ENCODE peak calls at places on chromosomes 12 and 14, in four cellular contexts. O is BE2C, S is adipocyte, L is bronchial epithelial cell. K is an unnamed sample.

GRCh38 chr12:45863332-45863731 is 127.0 kb downstream of the SCAF11 start:
- DNase-seq in S (peak; percentile 8), L (no peak), O (no peak), K (no peak)

GRCh38 chr12:8034802-8035201 is 2.3 kb downstream of the FOXJ2 start:
- DNase-seq in L (no peak), S (peak; percentile 26), O (no peak), K (no peak)

GRCh38 chr12:100442403-100442802 is 31.3 kb upstream of the NR1H4 start:
- DNase-seq in S (no peak), L (no peak), O (no peak), K (no peak)

GRCh38 chr12:122681814-122682213 is 21.3 kb downstream of the HCAR2 start:
- DNase-seq in O (no peak), L (no peak), S (peak; percentile 68), K (no peak)

GRCh38 chr14:53147893-53148292 is 5.2 kb downstream of the DDHD1 start:
- DNase-seq in L (no peak), S (no peak), O (no peak), K (no peak)

GRCh38 chr14:61530896-61531295 is 164.4 kb upstream of the HIF1A start:
- DNase-seq in L (no peak), O (no peak), S (no peak), K (no peak)

GRCh38 chr12:22018860-22019259 is 27.2 kb upstream of the CMAS start:
- DNase-seq in S (peak; percentile 31), O (no peak), L (peak; percentile 33), K (no peak)

GRCh38 chr14:97688626-97689336 is 891.6 kb downstream of the VRK1 start:
- DNase-seq in L (no peak), S (no peak), O (no peak), K (no peak)

GRCh38 chr12:78645956-78646355 is 218.6 kb upstream of the SYT1 start:
- DNase-seq in L (peak; percentile 3), O (no peak), S (peak; percentile 74), K (peak; percentile 3)

GRCh38 chr12:6536894-6537579 is 2.7 kb downstream of the GAPDH start:
- DNase-seq in L (no peak), O (peak; percentile 32), S (peak; percentile 16), K (no peak)

GRCh38 chr12:124771462-124772361 is 92.0 kb downstream of the SCARB1 start:
- DNase-seq in L (peak; percentile 37), S (peak; percentile 90), O (peak; percentile 88), K (no peak)

GRCh38 chr12:62862259-62862881 is 72.6 kb downstream of the PPM1H start:
- DNase-seq in S (peak; percentile 77), O (no peak), L (peak; percentile 74), K (no peak)

GRCh38 chr12:28536088-28536487 is 345.8 kb downstream of the CCDC91 start:
- DNase-seq in S (peak; percentile 91), O (no peak), L (peak; percentile 43), K (peak; percentile 42)

GRCh38 chr12:18382486-18382885 is 121.2 kb downstream of the PIK3C2G start:
- DNase-seq in O (no peak), S (peak; percentile 88), L (no peak), K (peak; percentile 20)

GRCh38 chr12:48000878-48001321 is 3.4 kb downstream of the COL2A1 start:
- DNase-seq in L (peak; percentile 90), S (peak; percentile 45), O (peak; percentile 52), K (no peak)

GRCh38 chr12:54993181-54993835 is 8.7 kb upstream of the TESPA1 start:
- DNase-seq in L (peak; percentile 68), S (peak; percentile 83), O (peak; percentile 55), K (peak; percentile 20)

GRCh38 chr12:82746668-82747067 is 60.0 kb downstream of the TMTC2 start:
- DNase-seq in O (no peak), S (no peak), L (no peak), K (no peak)

GRCh38 chr12:93778306-93778705 is 101.1 kb downstream of the CRADD start:
- DNase-seq in L (peak; percentile 44), S (peak; percentile 96), O (no peak), K (peak; percentile 64)

GRCh38 chr14:94355191-94355794 is 32.2 kb upstream of the SERPINA6 start:
- DNase-seq in O (no peak), L (peak; percentile 63), S (peak; percentile 75), K (peak; percentile 26)

DNA sequence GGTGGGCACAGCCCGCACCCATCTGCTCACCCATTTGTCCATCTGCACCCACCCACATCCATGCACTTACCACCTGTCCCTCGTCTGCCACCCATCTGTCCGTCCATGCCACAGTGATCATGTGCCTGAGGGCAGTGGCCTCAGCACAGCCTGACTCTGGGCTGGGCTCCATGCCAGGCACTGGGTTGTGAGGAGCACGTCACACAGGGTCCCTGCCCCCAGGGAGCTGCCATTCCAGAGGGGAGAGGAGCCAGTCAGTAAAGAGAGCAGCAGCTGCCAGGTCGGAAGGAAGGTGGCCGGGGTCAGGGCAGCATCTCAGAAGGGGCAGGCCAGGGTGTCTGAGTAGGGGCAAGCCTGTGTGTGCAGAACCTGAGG is 43.6 kb downstream of the FBRSL1 start:
- DNase-seq in S (no peak), L (no peak), O (no peak), K (no peak)
- H3K27me3 ChIP-seq in S (no peaks in the 10 kb centered on the region), L (peaks cover 2% of the 10 kb centered on the region), O (no peaks in the 10 kb centered on the region), K (no peaks in the 10 kb centered on the region)

GRCh38 chr14:71698698-71699097 is 233.5 kb upstream of the RGS6 start:
- DNase-seq in S (no peak), L (no peak), O (no peak), K (no peak)
- H3K27me3 ChIP-seq in S (no peaks in the 10 kb centered on the region), L (no peaks in the 10 kb centered on the region), O (no peaks in the 10 kb centered on the region), K (no peaks in the 10 kb centered on the region)

GRCh38 chr14:59870277-59871165 is at the start of gene RTN1:
- DNase-seq in S (peak; percentile 60), O (peak; percentile 54), L (peak; percentile 20), K (peak; percentile 2)
- H3K27me3 ChIP-seq in S (peaks cover 48% of the 10 kb centered on the region), O (peaks cover 49% of the 10 kb centered on the region), L (peaks cover 10% of the 10 kb centered on the region), K (peaks cover 27% of the 10 kb centered on the region)

GRCh38 chr12:175250-175649 is 38.7 kb downstream of the SLC6A12 start:
- DNase-seq in O (peak; percentile 76), L (no peak), S (no peak), K (no peak)
- H3K27me3 ChIP-seq in O (no peaks in the 10 kb centered on the region), L (peaks cover 1% of the 10 kb centered on the region), S (peaks cover 31% of the 10 kb centered on the region), K (peaks cover 5% of the 10 kb centered on the region)

DNA sequence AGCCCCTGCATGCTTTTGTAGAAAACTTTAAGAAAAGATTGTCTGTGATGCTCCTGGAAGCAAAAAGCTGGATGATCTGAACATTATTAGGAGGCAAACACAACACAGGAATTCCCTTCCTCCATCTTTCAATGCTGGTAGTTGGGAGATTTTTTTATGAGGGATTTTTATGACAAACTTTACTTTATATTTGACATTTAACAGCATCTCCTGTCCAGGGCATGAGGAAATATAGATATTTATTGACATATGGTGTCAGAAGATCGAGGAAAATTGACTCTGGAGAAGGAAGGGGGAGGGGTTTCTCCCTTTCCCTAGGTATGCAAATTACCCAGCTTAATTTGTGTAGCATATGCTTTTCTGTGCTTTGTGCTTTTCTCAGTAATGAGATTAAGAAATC is 37.8 kb upstream of the CISTR start:
- DNase-seq in S (no peak), L (no peak), O (no peak), K (no peak)
- H3K27me3 ChIP-seq in S (peaks cover 38% of the 10 kb centered on the region), L (peaks cover 13% of the 10 kb centered on the region), O (peaks cover 43% of the 10 kb centered on the region), K (peaks cover 43% of the 10 kb centered on the region)

DNA sequence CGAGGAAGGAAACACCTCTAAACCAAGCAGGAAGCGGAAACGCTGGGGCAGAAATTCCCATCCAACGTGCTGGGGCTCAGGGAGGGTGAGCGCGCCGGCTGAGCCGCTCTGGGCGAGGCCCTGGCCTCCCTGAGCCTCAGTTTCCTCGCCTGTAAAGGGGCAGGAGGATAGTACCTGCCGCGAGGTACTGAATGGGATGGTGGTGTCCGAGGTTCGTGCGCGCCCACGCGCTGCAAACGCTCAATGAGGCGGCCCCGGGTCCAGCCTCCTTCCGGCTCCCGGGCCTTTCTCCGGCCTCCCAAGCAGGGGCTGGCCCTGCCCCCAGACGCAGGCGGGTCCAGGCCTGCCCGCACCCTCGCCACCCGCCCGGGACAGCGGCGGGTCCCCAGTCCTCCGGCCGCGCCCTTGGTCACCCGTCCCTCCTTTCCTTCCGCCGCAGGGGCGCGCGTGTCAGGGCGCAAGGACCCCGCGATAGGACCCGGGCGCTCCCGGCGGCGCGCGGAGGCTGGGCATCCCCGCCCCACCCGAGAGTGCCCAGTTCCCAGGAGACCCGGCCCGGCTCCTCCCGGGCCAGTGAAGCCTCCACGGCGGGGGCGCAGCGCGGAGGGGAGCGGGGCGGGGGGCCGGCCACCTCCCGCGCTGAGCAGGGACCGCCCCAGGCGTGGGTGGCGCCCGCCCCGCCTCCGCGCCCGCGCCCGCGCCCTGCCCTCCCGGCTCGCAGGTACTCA is 533 bp downstream of the BEGAIN start:
- DNase-seq in O (peak; percentile 66), L (peak; percentile 65), S (peak; percentile 43), K (no peak)
- H3K27me3 ChIP-seq in O (no peaks in the 10 kb centered on the region), L (peaks cover 5% of the 10 kb centered on the region), S (peaks cover 41% of the 10 kb centered on the region), K (peaks cover 35% of the 10 kb centered on the region)

GRCh38 chr14:56814468-56815074 is 4.3 kb upstream of the OTX2 start:
- DNase-seq in L (no peak), S (no peak), O (no peak), K (no peak)
- H3K27me3 ChIP-seq in L (peaks cover 50% of the 10 kb centered on the region), S (peaks cover 88% of the 10 kb centered on the region), O (peaks cover 98% of the 10 kb centered on the region), K (peaks cover 66% of the 10 kb centered on the region)

DNA sequence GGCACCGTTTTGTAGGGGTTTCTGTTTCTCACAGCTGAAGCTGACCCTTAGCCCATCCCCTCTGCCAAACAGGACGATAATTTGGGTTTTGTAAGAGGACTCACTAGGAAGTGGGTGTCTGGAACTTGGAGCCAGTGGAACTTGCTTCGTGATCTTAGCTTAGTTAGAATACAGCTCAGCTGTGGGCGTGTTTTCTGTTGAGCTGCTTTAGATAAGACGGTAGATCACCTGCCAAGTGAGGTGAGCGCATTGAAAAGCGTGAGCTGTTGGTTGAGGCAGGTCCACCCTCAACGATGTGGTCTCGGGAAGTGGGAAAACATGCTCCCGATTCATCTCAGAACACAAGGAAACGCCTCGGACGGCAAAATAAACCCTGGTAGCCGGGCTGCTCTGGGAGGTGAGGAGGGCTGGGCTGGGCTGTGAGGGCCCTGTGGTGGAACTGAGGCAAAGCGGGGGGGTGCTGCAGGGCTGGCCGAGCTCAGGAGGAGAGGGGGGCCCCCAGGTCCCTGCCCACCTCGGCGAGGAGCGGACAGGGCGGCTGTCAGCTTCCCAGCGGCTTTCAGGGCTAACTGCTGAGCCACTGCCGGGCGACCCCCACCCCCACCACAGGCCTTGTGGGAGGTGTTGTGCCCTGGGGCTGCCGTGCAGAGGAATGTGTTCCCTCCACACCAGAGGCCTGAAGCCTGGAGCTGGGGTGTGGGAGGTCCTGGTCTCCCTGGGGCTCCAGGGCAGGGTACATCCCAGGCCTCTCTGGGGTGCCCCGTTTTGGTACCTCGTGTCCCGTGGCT is 30.6 kb downstream of the NOC4L start:
- DNase-seq in O (no peak), S (no peak), L (peak; percentile 5), K (no peak)
- H3K27me3 ChIP-seq in O (peaks cover 97% of the 10 kb centered on the region), S (peaks cover 62% of the 10 kb centered on the region), L (peaks cover 5% of the 10 kb centered on the region), K (peaks cover 74% of the 10 kb centered on the region)

DNA sequence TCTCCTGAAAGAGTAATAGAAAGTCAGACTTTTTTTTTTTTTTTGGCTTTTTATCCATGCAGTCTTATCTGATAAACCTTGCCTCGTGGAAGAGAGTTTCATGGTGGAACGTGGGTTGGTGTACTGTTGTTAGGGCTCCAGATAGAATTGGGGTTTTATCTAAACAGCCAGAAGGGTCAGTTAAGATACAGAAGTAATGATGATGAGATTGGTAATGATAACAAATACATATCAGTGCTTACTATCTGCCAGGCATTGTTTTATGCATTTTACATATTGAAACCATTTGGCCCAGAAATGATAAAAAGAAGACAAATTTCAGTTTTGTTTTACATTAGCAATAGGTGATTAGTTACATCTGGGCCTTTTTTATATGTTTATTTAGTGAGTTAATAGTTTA is 372.8 kb upstream of the PRICKLE1 start:
- DNase-seq in S (no peak), L (no peak), O (no peak), K (no peak)
- H3K27me3 ChIP-seq in S (no peaks in the 10 kb centered on the region), L (no peaks in the 10 kb centered on the region), O (no peaks in the 10 kb centered on the region), K (no peaks in the 10 kb centered on the region)

K was measured in AG04450.